ENCODE peak calls at places on chromosomes 5 and 9, in seven cellular contexts. D is kidney tubule cell, H is AG04450, Q is endothelial cell, K is islet precursor cell, C is M059J, X is NAMALWA. R is an unnamed sample.

GRCh38 chr5:131264453-131265200 is 774 bp downstream of the CDC42SE2 start:
- DNase-seq in D (peak), C (peak), X (peak), K (peak), Q (peak), H (no peak), R (peak)

GRCh38 chr9:129640871-129641750 is 840 bp downstream of the ASB6 start:
- DNase-seq in H (no peak), D (no peak), X (peak), K (no peak), C (no peak), Q (no peak), R (no peak)

GRCh38 chr5:150464554-150465012 is 15.0 kb upstream of the RPS14 start:
- DNase-seq in C (no peak), Q (no peak), X (no peak), D (no peak), K (peak), H (no peak), R (peak)

GRCh38 chr9:119963798-119964372 is 594.6 kb upstream of the BRINP1 start:
- DNase-seq in Q (peak), C (peak), D (peak), X (no peak), K (peak), H (peak), R (peak)

GRCh38 chr9:115456515-115456914 is 338.6 kb upstream of the TNC start:
- DNase-seq in H (peak), K (no peak), C (no peak), X (no peak), D (no peak), Q (no peak), R (no peak)

GRCh38 chr9:28887188-28887884 is 1314.1 kb upstream of the C9orf72 start:
- DNase-seq in D (no peak), Q (no peak), K (no peak), X (no peak), H (no peak), C (no peak), R (no peak)

GRCh38 chr5:131164931-131165727 is at the start of gene HINT1:
- DNase-seq in Q (peak), C (peak), X (peak), H (peak), K (peak), D (peak), R (peak)

GRCh38 chr5:77305921-77306320 is 95.4 kb downstream of the PDE8B start:
- DNase-seq in Q (no peak), C (no peak), K (no peak), H (no peak), D (no peak), X (no peak), R (no peak)

GRCh38 chr9:105219291-105219805 is 25.1 kb upstream of the SLC44A1 start:
- DNase-seq in Q (no peak), D (no peak), C (no peak), H (no peak), K (no peak), X (no peak), R (no peak)

GRCh38 chr5:178431777-178432155 is 158.4 kb downstream of the COL23A1 start:
- DNase-seq in C (peak), Q (no peak), D (peak), X (no peak), K (no peak), H (no peak), R (no peak)

GRCh38 chr9:8349928-8350327 is 550.4 kb upstream of the DMAC1 start:
- DNase-seq in Q (no peak), X (no peak), D (no peak), K (no peak), C (no peak), H (no peak), R (no peak)

GRCh38 chr9:109715340-109715739 is 64.7 kb upstream of the PALM2AKAP2 start:
- DNase-seq in X (no peak), Q (no peak), H (no peak), C (no peak), D (no peak), K (peak), R (peak)

GRCh38 chr5:117833666-117834065 is 1154.7 kb downstream of the DTWD2 start:
- DNase-seq in Q (no peak), D (no peak), K (no peak), H (no peak), X (no peak), C (no peak), R (no peak)

GRCh38 chr5:132510076-132510475 is 19.5 kb upstream of the IRF1 start:
- DNase-seq in H (peak), K (no peak), C (peak), Q (no peak), D (peak), X (no peak), R (no peak)

GRCh38 chr9:89427621-89428221 is 70.2 kb downstream of the SEMA4D start:
- DNase-seq in Q (no peak), H (no peak), X (no peak), C (peak), D (peak), K (no peak), R (no peak)

GRCh38 chr9:138073808-138074207 is 196.2 kb downstream of the CACNA1B start:
- DNase-seq in Q (no peak), K (no peak), C (no peak), X (no peak), H (no peak), D (no peak), R (no peak)

GRCh38 chr5:65808818-65809217 is 86.8 kb downstream of the NLN start:
- DNase-seq in X (no peak), H (no peak), K (no peak), D (no peak), C (peak), Q (no peak), R (peak)

GRCh38 chr9:7045361-7045760 is 287.6 kb downstream of the KDM4C start:
- DNase-seq in X (no peak), Q (no peak), D (no peak), H (no peak), K (no peak), C (no peak), R (no peak)